ENCODE peak calls at places on chromosomes 3 and 15, in four cellular contexts. J is HepG2, P is K562, N is GM12878. T is an unnamed sample.

GRCh38 chr15:78317145-78317836 is 17.9 kb upstream of the SKIC8 start:
- DNase-seq in J (no peak), P (peak), N (no peak), T (no peak)

GRCh38 chr3:101836907-101837598 is 12.3 kb upstream of the NFKBIZ start:
- DNase-seq in J (no peak), P (no peak), N (no peak), T (no peak)

GRCh38 chr3:124854027-124854426 is 33.1 kb downstream of the ITGB5 start:
- DNase-seq in J (no peak), P (no peak), N (no peak), T (no peak)

GRCh38 chr15:71325461-71325860 is 210.2 kb downstream of the THSD4 start:
- DNase-seq in J (no peak), P (no peak), N (no peak), T (no peak)

GRCh38 chr3:54168451-54168850 is 46.1 kb downstream of the CACNA2D3 start:
- DNase-seq in J (no peak), P (no peak), N (no peak), T (peak)

GRCh38 chr3:42690766-42691680 is 5.7 kb downstream of the KLHL40 start:
- DNase-seq in J (no peak), P (no peak), N (no peak), T (no peak)

GRCh38 chr15:25725758-25726157 is 137.4 kb downstream of the ATP10A start:
- DNase-seq in J (no peak), P (no peak), N (no peak), T (no peak)

GRCh38 chr3:129569856-129570255 is 26.9 kb downstream of the H1-8 start:
- DNase-seq in J (no peak), P (no peak), N (no peak), T (no peak)

GRCh38 chr15:76976572-76977270 is 18.2 kb upstream of the PSTPIP1 start:
- DNase-seq in J (no peak), P (no peak), N (no peak), T (no peak)

GRCh38 chr3:132286035-132286434 is 31.2 kb upstream of the ACP3 start:
- DNase-seq in J (no peak), P (no peak), N (no peak), T (no peak)

GRCh38 chr15:67110958-67111864 is 45.8 kb downstream of the SMAD3 start:
- DNase-seq in J (no peak), P (no peak), N (no peak), T (no peak)

GRCh38 chr15:52011711-52012144 is 7.3 kb upstream of the MAPK6 start:
- DNase-seq in J (peak), P (no peak), N (no peak), T (no peak)

GRCh38 chr3:69787436-69788168 is 48.3 kb downstream of the MITF start:
- DNase-seq in J (no peak), P (no peak), N (no peak), T (no peak)

GRCh38 chr3:11950576-11950975 is 53.6 kb upstream of the SYN2 start:
- DNase-seq in J (no peak), P (no peak), N (no peak), T (no peak)

GRCh38 chr3:127175272-127175671 is 17.7 kb upstream of the PRR23E start:
- DNase-seq in J (no peak), P (no peak), N (no peak), T (no peak)

GRCh38 chr15:59199775-59200465 is 6.7 kb upstream of the LDHAL6B start:
- DNase-seq in J (no peak), P (no peak), N (no peak), T (no peak)

GRCh38 chr3:196627043-196627442 is 12.5 kb upstream of the NRROS start:
- DNase-seq in J (no peak), P (no peak), N (no peak), T (no peak)

GRCh38 chr3:170614214-170614966 is 28.5 kb upstream of the SLC7A14 start:
- DNase-seq in J (no peak), P (no peak), N (no peak), T (no peak)

GRCh38 chr15:57327985-57328471 is 48.3 kb upstream of the CGNL1 start:
- DNase-seq in J (no peak), P (no peak), N (no peak), T (no peak)

GRCh38 chr3:61871646-61872045 is 310.3 kb downstream of the PTPRG start:
- DNase-seq in J (no peak), P (no peak), N (no peak), T (no peak)

GRCh38 chr3:149023951-149024350 is 32.6 kb downstream of the GYG1 start:
- DNase-seq in J (no peak), P (no peak), N (no peak), T (no peak)

GRCh38 chr3:186400677-186401076 is 38.6 kb upstream of the DGKG start:
- DNase-seq in J (no peak), P (no peak), N (no peak), T (no peak)

GRCh38 chr3:170534232-170534631 is 51.6 kb downstream of the SLC7A14 start:
- DNase-seq in J (no peak), P (no peak), N (no peak), T (no peak)

GRCh38 chr3:156675744-156676466 is 1.5 kb downstream of the TIPARP start:
- DNase-seq in J (peak), P (no peak), N (no peak), T (no peak)

GRCh38 chr3:46612324-46612723 is at the start of gene FAM240A:
- DNase-seq in J (no peak), P (no peak), N (no peak), T (no peak)

GRCh38 chr3:52469001-52469400 is 13.6 kb downstream of the NISCH start:
- DNase-seq in J (no peak), P (no peak), N (no peak), T (no peak)

GRCh38 chr15:65791335-65792129 is 561 bp downstream of the DENND4A start:
- DNase-seq in J (peak), P (no peak), N (no peak), T (peak)

GRCh38 chr3:198088421-198088955 is 128.5 kb downstream of the LMLN start:
- DNase-seq in J (no peak), P (no peak), N (no peak), T (no peak)

GRCh38 chr3:57833763-57834162 is 77.7 kb downstream of the SLMAP start:
- DNase-seq in J (no peak), P (no peak), N (no peak), T (no peak)

GRCh38 chr3:87756616-87757015 is 302.2 kb downstream of the CGGBP1 start:
- DNase-seq in J (peak), P (no peak), N (no peak), T (no peak)

DNA sequence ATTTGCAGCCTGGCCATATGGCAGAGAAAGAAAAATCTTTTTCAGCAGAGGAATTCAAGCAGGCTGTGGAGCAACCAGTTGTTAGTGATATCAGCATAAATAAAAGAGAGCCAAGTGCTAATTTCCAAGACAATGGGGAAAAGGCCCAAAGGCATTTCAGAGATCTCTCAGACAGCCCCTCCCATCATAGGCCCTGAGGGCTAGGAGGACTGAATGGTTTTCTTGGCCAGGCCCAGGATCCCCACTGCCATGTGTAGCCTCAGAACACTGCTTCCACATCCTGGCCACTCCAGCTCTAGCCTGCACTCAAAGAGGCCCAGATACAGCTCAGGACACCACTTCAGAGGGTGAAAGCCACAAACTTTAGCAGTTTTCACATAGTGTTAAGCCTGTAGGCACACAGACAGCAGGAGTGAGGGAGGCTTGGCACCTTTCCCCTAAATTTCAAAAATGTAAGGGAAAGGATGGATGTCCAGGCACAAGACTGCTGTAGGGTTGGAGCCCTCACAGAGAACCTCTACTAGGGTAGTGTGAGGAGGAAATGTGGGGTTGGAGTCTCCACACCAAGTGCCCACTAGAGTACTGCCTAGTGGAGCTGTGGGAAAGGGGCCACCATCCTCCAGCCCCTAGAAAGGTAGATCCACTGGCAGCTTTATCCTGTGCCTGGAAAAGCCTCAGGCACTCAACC is 191.4 kb downstream of the TBL1XR1 start:
- DNase-seq in J (no peak), P (no peak), N (no peak), T (no peak)
- TF ChIP-seq ATF3 in J (no peak), P (no peak), N (no peak), T (no peak)

GRCh38 chr3:5187152-5187919 is at the start of gene EDEM1:
- DNase-seq in J (peak), P (peak), N (peak), T (peak)

GRCh38 chr3:5187920-5188418 is 462 bp downstream of the EDEM1 start:
- DNase-seq in J (no peak), P (peak), N (no peak), T (peak)

GRCh38 chr3:5186089-5186853 is 1.2 kb upstream of the EDEM1 start:
- DNase-seq in J (no peak), P (no peak), N (no peak), T (no peak)

GRCh38 chr3:5185093-5185673 is 2.3 kb upstream of the EDEM1 start:
- DNase-seq in J (no peak), P (no peak), N (no peak), T (no peak)

GRCh38 chr3:5186854-5187151 is 704 bp upstream of the EDEM1 start:
- DNase-seq in J (peak), P (no peak), N (no peak), T (no peak)
- TF ChIP-seq ESRRA in J (no peak), P (no peak), N (no peak), T (no peak)

GRCh38 chr3:50239649-50240048 is 3.6 kb downstream of the GNAI2 start:
- DNase-seq in J (no peak), P (no peak), N (no peak), T (no peak)

GRCh38 chr3:50237133-50237651 is 1.2 kb downstream of the GNAI2 start:
- DNase-seq in J (no peak), P (peak), N (no peak), T (peak)

GRCh38 chr3:50238549-50239026 is 2.6 kb downstream of the GNAI2 start:
- DNase-seq in J (peak), P (no peak), N (no peak), T (no peak)

GRCh38 chr3:50236484-50237132 is 604 bp downstream of the GNAI2 start:
- DNase-seq in J (no peak), P (no peak), N (no peak), T (no peak)

DNA sequence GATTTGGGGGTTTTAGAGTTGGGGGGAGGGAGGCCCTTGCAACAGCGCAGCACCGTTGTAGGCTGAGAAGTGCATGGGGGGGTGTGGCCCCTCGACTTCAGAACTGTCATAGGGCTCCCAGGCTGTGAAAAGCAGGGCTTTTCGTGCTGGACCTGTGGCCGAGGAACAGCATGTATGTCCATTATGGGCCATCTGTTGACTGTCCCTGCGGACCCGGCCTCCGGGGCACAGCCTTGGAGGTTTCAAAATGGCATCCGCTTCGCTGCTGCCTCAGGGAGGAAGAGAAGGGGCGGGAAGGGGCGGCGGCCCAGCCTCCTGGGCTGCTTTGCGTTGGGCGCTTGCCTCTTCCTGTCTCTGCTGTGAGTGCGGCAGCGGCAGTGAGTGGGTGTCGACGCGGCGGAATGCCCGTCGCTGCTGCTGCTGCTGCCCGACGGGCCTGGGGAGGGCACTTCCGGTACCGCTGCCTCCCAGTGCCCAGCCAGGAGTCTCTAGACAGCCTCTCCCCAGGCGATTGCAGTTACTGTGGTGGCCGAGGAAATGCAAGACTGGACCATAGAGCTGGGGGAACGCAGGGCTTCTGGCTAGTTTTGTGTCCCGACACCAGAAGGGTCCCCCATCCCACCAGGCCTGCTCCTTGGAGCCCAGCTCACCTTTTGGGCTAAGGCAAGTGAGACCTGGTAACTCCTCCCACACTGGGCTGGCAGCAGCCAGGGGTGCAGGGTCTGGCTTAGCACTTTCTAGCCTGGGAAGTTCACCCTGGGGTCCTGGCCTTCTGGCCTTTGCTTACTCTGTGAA is 1.9 kb downstream of the GNAI2 start:
- DNase-seq in J (no peak), P (no peak), N (peak), T (peak)
- TF ChIP-seq ATF3 in J (no peak), P (no peak), N (no peak), T (no peak)

DNA sequence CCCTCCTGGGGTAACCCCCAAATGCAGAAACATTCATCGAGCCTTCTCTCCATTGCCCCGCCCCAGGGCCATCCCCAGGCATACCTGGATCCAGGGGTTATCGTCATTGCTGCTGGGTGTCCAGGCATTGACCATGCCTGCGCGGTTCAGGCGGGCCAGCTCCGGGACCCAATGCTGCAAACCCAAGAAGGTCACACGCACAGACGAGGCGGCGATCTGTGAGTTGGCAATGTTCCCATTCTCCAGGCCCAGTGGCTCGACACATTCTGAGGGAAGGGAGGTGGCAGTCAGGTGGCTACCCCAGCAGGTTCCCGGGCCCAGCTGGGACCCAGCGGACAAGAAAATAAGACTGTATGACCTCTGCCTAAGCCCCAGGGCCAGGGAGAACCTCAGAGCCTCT is 6.1 kb downstream of the MFGE8 start:
- DNase-seq in J (no peak), P (no peak), N (no peak), T (no peak)
- TF ChIP-seq ESRRA in J (no peak), P (no peak), N (no peak), T (no peak)

GRCh38 chr15:79769081-79769481 is 127.7 kb downstream of the MTHFS start:
- DNase-seq in J (peak), P (no peak), N (no peak), T (no peak)
- TF ChIP-seq ATF3 in J (no peak), P (no peak), N (no peak), T (no peak)